ENCODE peak calls at places on chromosomes 13 and 19, in four cellular contexts. E is stimulated activated naive CD8-positive, alpha-beta T cell treated with anti-CD3 and anti-CD28 coated beads, Interleukin-15, amount 100 ng/mL, for 72 hours; M is AG09319; Z is naive B cell. X is an unnamed sample.

GRCh38 chr19:56103027-56103614 is 18.0 kb downstream of the ZNF787 start:
- DNase-seq in E (no peak), Z (no peak), M (no peak), X (no peak)

GRCh38 chr13:40350283-40350992 is 316.0 kb downstream of the FOXO1 start:
- DNase-seq in E (no peak), Z (no peak), M (no peak), X (no peak)

GRCh38 chr13:42538996-42539395 is 35.0 kb upstream of the TNFSF11 start:
- DNase-seq in M (no peak), E (no peak), Z (no peak), X (no peak)

GRCh38 chr19:1882089-1882785 is 3.1 kb downstream of the ABHD17A start:
- DNase-seq in M (no peak), E (peak), Z (no peak), X (peak)

GRCh38 chr13:24502567-24503375 is 9.8 kb downstream of the PARP4 start:
- DNase-seq in M (no peak), Z (no peak), E (no peak), X (no peak)

GRCh38 chr13:106570354-106570822 is 2.5 kb upstream of the ARGLU1 start:
- DNase-seq in E (peak), Z (peak), M (no peak), X (no peak)

GRCh38 chr13:46469064-46469463 is 82.0 kb upstream of the RUBCNL start:
- DNase-seq in M (no peak), Z (no peak), E (no peak), X (no peak)

GRCh38 chr13:86741762-86742285 is 929.3 kb upstream of the SLITRK5 start:
- DNase-seq in Z (no peak), M (no peak), E (no peak), X (no peak)

GRCh38 chr13:49026851-49027250 is 51.1 kb downstream of the FNDC3A start:
- DNase-seq in M (no peak), E (no peak), Z (no peak), X (no peak)

GRCh38 chr13:110055089-110055488 is 251.9 kb downstream of the COL4A1 start:
- DNase-seq in Z (no peak), E (peak), M (no peak), X (no peak)

GRCh38 chr19:46748325-46749109 is 2.3 kb upstream of the STRN4 start:
- DNase-seq in Z (peak), M (no peak), E (peak), X (peak)

GRCh38 chr19:33758541-33759013 is 38.1 kb upstream of the KCTD15 start:
- DNase-seq in M (no peak), E (no peak), Z (no peak), X (no peak)

GRCh38 chr13:20074956-20075355 is 85.9 kb downstream of the GJA3 start:
- DNase-seq in M (no peak), Z (no peak), E (no peak), X (no peak)

GRCh38 chr13:48265217-48265815 is 32.3 kb downstream of the ITM2B start:
- DNase-seq in Z (peak), E (no peak), M (no peak), X (peak)

GRCh38 chr13:109182777-109183465 is 553.5 kb downstream of the MYO16 start:
- DNase-seq in E (no peak), Z (no peak), M (no peak), X (no peak)

GRCh38 chr13:72953391-72953960 is 105.3 kb upstream of the KLF5 start:
- DNase-seq in Z (no peak), M (no peak), E (no peak), X (no peak)

GRCh38 chr13:99354371-99354951 is 47.3 kb upstream of the GPR183 start:
- DNase-seq in Z (peak), M (no peak), E (no peak), X (peak)

GRCh38 chr13:100106005-100106404 is 17.1 kb downstream of the PCCA start:
- DNase-seq in M (no peak), E (no peak), Z (no peak), X (no peak)

GRCh38 chr13:24212674-24213073 is 52.2 kb downstream of the SPATA13 start:
- DNase-seq in Z (no peak), M (no peak), E (no peak), X (no peak)

X was measured in AML-193.